ENCODE peak calls at places on chromosome 18, in four cellular contexts. L, R, S and B are unnamed samples.
A peak's percentile ranks its signal among the peaks of the same experiment; 100 is the strongest.

GRCh38 chr18:73007195-73007934 is 139.6 kb upstream of the NETO1 start:
- DNase-seq in L (no peak), S (no peak), R (no peak), B (no peak)

GRCh38 chr18:32372047-32372380 is 98.7 kb downstream of the GAREM1 start:
- DNase-seq in R (no peak), S (no peak), L (no peak), B (no peak)

GRCh38 chr18:51266736-51267135 is 69.3 kb upstream of the MEX3C start:
- DNase-seq in L (no peak), R (no peak), S (no peak), B (no peak)

GRCh38 chr18:7931763-7932162 is 364.6 kb downstream of the PTPRM start:
- DNase-seq in S (no peak), L (no peak), R (no peak), B (no peak)

GRCh38 chr18:32735781-32736180 is 37.0 kb downstream of the KLHL14 start:
- DNase-seq in S (no peak), R (no peak), L (no peak), B (no peak)

GRCh38 chr18:55786651-55787272 is 198.8 kb upstream of the TCF4 start:
- DNase-seq in R (no peak), S (no peak), L (no peak), B (no peak)

GRCh38 chr18:43158381-43158780 is 42.9 kb upstream of the RIT2 start:
- DNase-seq in R (no peak), L (no peak), S (no peak), B (no peak)

GRCh38 chr18:73479472-73479871 is 611.7 kb upstream of the NETO1 start:
- DNase-seq in S (no peak), R (no peak), L (no peak), B (no peak)

GRCh38 chr18:71370095-71370494 is 1081.2 kb downstream of the SOCS6 start:
- DNase-seq in R (no peak), S (no peak), L (no peak), B (no peak)

GRCh38 chr18:22817844-22818243 is 115.3 kb upstream of the RBBP8 start:
- DNase-seq in S (no peak), R (no peak), L (no peak), B (no peak)

GRCh38 chr18:44290366-44290855 is 390.3 kb upstream of the SETBP1 start:
- DNase-seq in R (no peak), S (no peak), L (no peak), B (no peak)

GRCh38 chr18:9965711-9966624 is 52.2 kb downstream of the VAPA start:
- DNase-seq in R (no peak), L (no peak), S (no peak), B (peak; percentile 22)

GRCh38 chr18:77105021-77105420 is 27.6 kb downstream of the MBP start:
- DNase-seq in L (no peak), S (no peak), R (no peak), B (no peak)

GRCh38 chr18:62637807-62638687 is 77.3 kb upstream of the PHLPP1 start:
- DNase-seq in S (peak; percentile 45), R (no peak), L (no peak), B (no peak)

GRCh38 chr18:50282521-50283335 is 1.4 kb upstream of the MBD1 start:
- DNase-seq in R (no peak), S (peak; percentile 33), L (no peak), B (no peak)

GRCh38 chr18:34978953-34979608 is 62.1 kb upstream of the MAPRE2 start:
- DNase-seq in R (peak; percentile 77), S (peak; percentile 68), L (peak; percentile 39), B (peak; percentile 97)

GRCh38 chr18:8177330-8178016 is 431.8 kb upstream of the RAB12 start:
- DNase-seq in R (no peak), S (no peak), L (no peak), B (peak; percentile 42)

GRCh38 chr18:51734576-51734975 is 537.1 kb upstream of the MEX3C start:
- DNase-seq in S (no peak), R (no peak), L (no peak), B (no peak)

GRCh38 chr18:9824474-9824832 is 61.3 kb upstream of the TXNDC2 start:
- DNase-seq in L (peak; percentile 57), S (no peak), R (no peak), B (no peak)

GRCh38 chr18:12296457-12296856 is 11.6 kb upstream of the TUBB6 start:
- DNase-seq in R (no peak), L (no peak), S (no peak), B (no peak)

GRCh38 chr18:74066018-74066417 is 81.6 kb downstream of the FBXO15 start:
- DNase-seq in R (no peak), S (no peak), L (no peak), B (no peak)

GRCh38 chr18:76265375-76266225 is 229.4 kb downstream of the ZNF516 start:
- DNase-seq in R (peak; percentile 82), L (no peak), S (peak; percentile 34), B (peak; percentile 85)

GRCh38 chr18:73235491-73235890 is 367.7 kb upstream of the NETO1 start:
- DNase-seq in S (no peak), L (no peak), R (no peak), B (peak; percentile 48)

GRCh38 chr18:36811430-36811829 is 17.4 kb downstream of the TPGS2 start:
- DNase-seq in R (no peak), L (no peak), S (no peak), B (no peak)

GRCh38 chr18:35045121-35045520 is 3.9 kb downstream of the MAPRE2 start:
- DNase-seq in R (no peak), S (no peak), L (no peak), B (no peak)

GRCh38 chr18:32779010-32779409 is 6.2 kb upstream of the KLHL14 start:
- DNase-seq in L (no peak), R (no peak), S (no peak), B (no peak)

GRCh38 chr18:74234326-74235171 is 57.2 kb downstream of the CYB5A start:
- DNase-seq in L (no peak), R (peak; percentile 29), S (no peak), B (peak; percentile 88)

GRCh38 chr18:3157086-3157485 is 62.7 kb downstream of the MYOM1 start:
- DNase-seq in L (no peak), R (no peak), S (no peak), B (no peak)

GRCh38 chr18:3164381-3164780 is 55.4 kb downstream of the MYOM1 start:
- DNase-seq in S (no peak), L (no peak), R (no peak), B (no peak)

GRCh38 chr18:3163968-3164367 is 55.8 kb downstream of the MYOM1 start:
- DNase-seq in L (no peak), R (no peak), S (no peak), B (no peak)

GRCh38 chr18:3159830-3160229 is 59.9 kb downstream of the MYOM1 start:
- DNase-seq in S (no peak), L (no peak), R (no peak), B (no peak)

DNA sequence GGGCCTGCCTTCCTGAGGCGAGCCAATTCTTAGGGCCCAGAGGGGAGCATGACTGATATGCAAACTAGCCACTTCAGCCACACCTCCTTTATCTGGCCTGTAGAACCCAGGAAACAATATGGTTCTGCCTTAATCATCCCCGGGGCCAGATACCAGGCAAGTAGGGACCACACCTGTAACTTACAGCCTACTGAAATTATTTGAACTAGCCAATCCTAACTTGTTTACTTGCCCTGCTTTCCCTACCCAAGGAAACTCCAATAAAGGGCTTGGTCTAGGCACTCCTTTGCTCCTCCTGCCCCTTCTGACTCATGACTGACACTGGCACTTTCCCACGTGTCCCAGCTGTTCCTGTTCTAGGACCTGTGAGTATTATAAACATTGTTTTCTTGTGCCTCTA is 57.6 kb downstream of the MYOM1 start:
- DNase-seq in R (no peak), L (no peak), S (no peak), B (no peak)
- H3K27ac ChIP-seq in R (no peak overlapping the region), L (no peak overlapping the region), S (no peak overlapping the region), B (no peak overlapping the region)

GRCh38 chr18:26085056-26085455 is 5.4 kb downstream of the SS18 start:
- DNase-seq in R (no peak), L (no peak), S (no peak), B (no peak)
- H3K36me3 ChIP-seq in R (peaks cover 13% of the 10 kb centered on the region), L (no peaks in the 10 kb centered on the region), S (peaks cover 19% of the 10 kb centered on the region), B (peaks cover 63% of the 10 kb centered on the region)

GRCh38 chr18:58674159-58674558 is 2.9 kb downstream of the MALT1 start:
- DNase-seq in S (no peak), R (no peak), L (no peak), B (no peak)
- TF ChIP-seq CTCF in S (no peak), R (no peak), L (no peak), B (no peak)

DNA sequence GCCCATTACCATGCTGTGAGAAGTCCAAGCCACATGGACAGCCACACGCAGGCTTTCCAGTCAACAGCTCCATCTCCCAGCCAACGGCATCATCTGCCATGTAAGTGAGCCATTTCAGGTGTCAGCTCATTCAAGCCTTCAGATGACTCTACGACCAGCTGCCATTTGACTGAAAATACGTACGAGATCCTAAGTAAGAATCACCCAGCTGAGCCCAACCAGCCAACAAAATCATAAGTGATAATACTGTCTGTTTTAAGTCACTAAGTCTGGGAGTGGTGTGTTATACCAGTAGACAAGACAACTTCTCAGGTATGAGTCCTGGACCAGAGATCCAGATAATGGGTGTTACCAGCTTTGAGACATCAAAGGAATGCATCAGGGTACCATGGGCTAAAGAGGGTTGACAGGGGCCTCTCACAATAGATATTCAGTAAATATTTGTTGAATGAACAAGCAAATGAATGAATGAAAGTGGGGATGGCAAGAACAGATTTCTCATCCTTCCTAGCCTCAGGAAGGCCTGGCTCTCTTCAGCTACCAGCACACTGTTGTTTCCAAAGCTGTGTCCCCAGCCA is 52.9 kb upstream of the CTIF start:
- DNase-seq in L (no peak), S (no peak), R (no peak), B (no peak)
- H3K27ac ChIP-seq in L (no peak overlapping the region), S (no peak overlapping the region), R (peak overlapping the region; percentile 14), B (peak overlapping the region; percentile 83)

GRCh38 chr18:45926691-45927090 is 40.4 kb downstream of the EPG5 start:
- DNase-seq in R (no peak), S (no peak), L (no peak), B (no peak)
- H3K36me3 ChIP-seq in R (peaks cover 76% of the 10 kb centered on the region), S (peaks cover 52% of the 10 kb centered on the region), L (peaks cover 23% of the 10 kb centered on the region), B (peaks cover 86% of the 10 kb centered on the region)

GRCh38 chr18:78950386-78950785 is 29.2 kb upstream of the SALL3 start:
- DNase-seq in L (no peak), S (no peak), R (no peak), B (no peak)
- TF ChIP-seq CTCF in L (no peak), S (no peak), R (no peak), B (no peak)

DNA sequence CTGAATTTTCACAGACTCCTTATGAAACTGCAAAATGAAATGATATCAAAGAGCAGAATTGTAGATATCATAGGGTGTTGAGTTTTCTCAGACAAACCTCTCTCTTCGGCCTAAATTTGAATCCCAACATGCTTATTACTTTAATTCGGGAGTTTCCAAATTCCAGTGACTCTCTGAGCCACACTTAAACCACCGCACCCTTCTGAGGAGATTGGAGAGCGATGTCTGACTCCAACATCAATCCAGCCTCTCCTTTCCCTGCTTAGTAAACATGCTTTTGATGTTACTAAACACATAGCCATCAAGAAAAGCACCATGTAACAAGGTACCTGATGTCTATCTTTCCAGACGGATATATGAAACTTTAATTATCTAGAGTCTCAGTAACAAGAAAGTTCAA is 103.1 kb upstream of the ARHGAP28 start:
- DNase-seq in S (no peak), R (no peak), L (no peak), B (no peak)
- H3K27ac ChIP-seq in S (no peak overlapping the region), R (no peak overlapping the region), L (no peak overlapping the region), B (peak overlapping the region; percentile 89)